ENCODE peak calls at places on chromosomes 11 and 22, in six cellular contexts. L, F, N, B, K and T are unnamed samples. For H3K36me3, the result is how much of the 10 kb centered on the place peaks cover.

GRCh38 chr11:57662893-57663292 is 5.0 kb upstream of the ZDHHC5 start:
- DNase-seq in L (no peak), B (no peak), K (no peak), F (no peak), N (no peak), T (no peak)

GRCh38 chr11:112650568-112650967 is 310.7 kb upstream of the NCAM1 start:
- DNase-seq in B (no peak), K (no peak), N (peak), F (peak), L (no peak), T (no peak)

GRCh38 chr22:50308986-50309600 is 1.6 kb upstream of the PLXNB2 start:
- DNase-seq in K (no peak), B (no peak), F (no peak), N (peak), L (no peak), T (no peak)

GRCh38 chr22:50542416-50542927 is 3.2 kb upstream of the KLHDC7B start:
- DNase-seq in F (no peak), L (no peak), K (no peak), B (peak), N (no peak), T (no peak)

GRCh38 chr11:61828379-61828628 is 204 bp downstream of the FADS2 start:
- DNase-seq in F (no peak), K (no peak), L (no peak), B (no peak), N (no peak), T (no peak)

GRCh38 chr11:79762271-79762935 is 321.6 kb upstream of the TENM4 start:
- DNase-seq in L (no peak), K (no peak), F (peak), N (no peak), B (no peak), T (no peak)

GRCh38 chr11:111573821-111574249 is 28.4 kb upstream of the SIK2 start:
- DNase-seq in B (no peak), F (peak), N (peak), K (no peak), L (peak), T (no peak)

GRCh38 chr11:48043111-48043997 is 63.0 kb downstream of the PTPRJ start:
- DNase-seq in F (no peak), K (no peak), N (no peak), L (no peak), B (no peak), T (no peak)

GRCh38 chr11:102950622-102951081 is 4.9 kb downstream of the MMP13 start:
- DNase-seq in F (no peak), L (peak), K (no peak), B (no peak), N (no peak), T (no peak)

GRCh38 chr11:115698243-115698642 is 194.0 kb upstream of the CADM1 start:
- DNase-seq in L (no peak), B (no peak), K (no peak), F (no peak), N (no peak), T (no peak)

GRCh38 chr11:63504054-63504453 is 1.8 kb upstream of the LGALS12 start:
- DNase-seq in K (no peak), B (no peak), N (no peak), F (no peak), L (no peak), T (no peak)

GRCh38 chr11:78961938-78962701 is 387.5 kb upstream of the NARS2 start:
- DNase-seq in F (no peak), K (no peak), N (peak), B (no peak), L (peak), T (no peak)

GRCh38 chr11:665062-665706 is 28.1 kb downstream of the DRD4 start:
- DNase-seq in L (peak), B (no peak), K (no peak), F (no peak), N (no peak), T (no peak)
- H3K36me3 ChIP-seq in L (under half), B (under half), K (under half), F (under half), N (under half), T (under half)

GRCh38 chr11:66626382-66626781 is 10.0 kb downstream of the RBM14 start:
- DNase-seq in F (no peak), B (no peak), L (no peak), N (no peak), K (no peak), T (no peak)

GRCh38 chr11:66626926-66627325 is 10.5 kb downstream of the RBM14 start:
- DNase-seq in F (no peak), K (no peak), B (no peak), L (no peak), N (no peak), T (no peak)

GRCh38 chr11:66628061-66628603 is 10.4 kb upstream of the RBM4 start:
- DNase-seq in B (no peak), L (no peak), F (no peak), N (no peak), K (no peak), T (no peak)

GRCh38 chr11:66631883-66632282 is 6.6 kb upstream of the RBM4 start:
- DNase-seq in K (no peak), N (no peak), B (no peak), F (no peak), L (no peak), T (no peak)

DNA sequence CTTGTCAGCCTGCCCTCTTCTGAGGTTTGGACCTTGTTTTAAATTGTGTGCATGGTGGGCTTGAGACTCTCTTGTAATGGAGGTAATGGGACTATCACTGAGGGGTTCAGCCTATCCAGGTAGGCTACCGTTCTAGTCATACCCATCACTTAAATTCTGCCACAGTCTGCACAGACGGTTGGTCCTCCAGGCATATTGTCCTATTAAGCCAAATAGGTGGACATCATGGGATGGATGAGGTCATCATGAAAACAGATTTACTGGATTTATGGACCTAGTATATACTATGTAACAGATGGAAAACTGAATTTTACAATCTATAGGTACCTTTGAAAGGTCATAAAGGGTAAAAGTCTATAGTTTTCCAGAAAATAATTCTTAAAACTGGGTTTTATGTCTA is 9.1 kb upstream of the RBM4 start:
- DNase-seq in B (no peak), K (no peak), N (no peak), L (no peak), F (no peak), T (no peak)
- H3K36me3 ChIP-seq in B (half or more), K (half or more), N (half or more), L (half or more), F (half or more), T (half or more)

DNA sequence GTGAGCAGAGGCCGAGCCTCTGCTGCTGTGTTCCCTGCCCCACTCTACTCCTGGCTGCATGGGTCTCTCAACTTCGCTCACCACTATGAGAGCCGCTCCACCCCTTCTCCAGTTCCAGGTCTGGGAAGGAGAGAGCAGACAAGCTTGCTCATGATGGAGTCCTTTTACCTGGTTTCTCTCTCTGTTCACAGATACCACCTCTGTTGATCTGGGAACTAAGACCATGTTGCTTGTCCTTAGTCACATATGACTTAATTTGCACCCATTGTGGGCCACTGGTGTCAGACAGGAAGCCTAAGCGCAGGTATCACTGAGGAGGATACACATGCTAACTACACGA is 26.8 kb downstream of the MCM5 start:
- DNase-seq in F (no peak), N (no peak), B (no peak), K (no peak), L (no peak), T (no peak)
- H3K36me3 ChIP-seq in F (under half), N (under half), B (under half), K (under half), L (under half), T (under half)

GRCh38 chr11:46747150-46747549 is 28.1 kb downstream of the F2 start:
- DNase-seq in L (no peak), B (no peak), N (no peak), F (no peak), K (no peak), T (no peak)
- H3K36me3 ChIP-seq in L (half or more), B (half or more), N (half or more), F (half or more), K (half or more), T (half or more)

GRCh38 chr11:118791961-118792578 is 1.1 kb upstream of the DDX6 start:
- DNase-seq in N (peak), F (peak), K (peak), L (peak), B (peak), T (peak)

GRCh38 chr11:118799372-118799771 is 8.4 kb upstream of the DDX6 start:
- DNase-seq in L (no peak), N (no peak), B (no peak), K (no peak), F (no peak), T (no peak)

GRCh38 chr11:118792642-118793124 is 1.7 kb upstream of the DDX6 start:
- DNase-seq in N (peak), K (peak), L (peak), B (no peak), F (peak), T (peak)

GRCh38 chr11:118797510-118797909 is 6.5 kb upstream of the DDX6 start:
- DNase-seq in N (no peak), L (no peak), F (no peak), K (no peak), B (no peak), T (no peak)
- H3K36me3 ChIP-seq in N (under half), L (under half), F (under half), K (under half), B (under half), T (under half)

GRCh38 chr11:118641463-118642019 is 34.1 kb downstream of the PHLDB1 start:
- DNase-seq in F (no peak), K (no peak), L (no peak), B (no peak), N (no peak), T (no peak)

GRCh38 chr11:118639899-118640298 is 32.5 kb downstream of the PHLDB1 start:
- DNase-seq in F (no peak), L (no peak), N (no peak), K (no peak), B (no peak), T (no peak)

GRCh38 chr11:118640332-118641154 is 33.1 kb downstream of the PHLDB1 start:
- DNase-seq in K (no peak), L (no peak), N (no peak), F (no peak), B (no peak), T (no peak)

GRCh38 chr11:118636569-118637290 is 29.3 kb downstream of the PHLDB1 start:
- DNase-seq in N (no peak), B (no peak), K (no peak), F (no peak), L (no peak), T (no peak)

DNA sequence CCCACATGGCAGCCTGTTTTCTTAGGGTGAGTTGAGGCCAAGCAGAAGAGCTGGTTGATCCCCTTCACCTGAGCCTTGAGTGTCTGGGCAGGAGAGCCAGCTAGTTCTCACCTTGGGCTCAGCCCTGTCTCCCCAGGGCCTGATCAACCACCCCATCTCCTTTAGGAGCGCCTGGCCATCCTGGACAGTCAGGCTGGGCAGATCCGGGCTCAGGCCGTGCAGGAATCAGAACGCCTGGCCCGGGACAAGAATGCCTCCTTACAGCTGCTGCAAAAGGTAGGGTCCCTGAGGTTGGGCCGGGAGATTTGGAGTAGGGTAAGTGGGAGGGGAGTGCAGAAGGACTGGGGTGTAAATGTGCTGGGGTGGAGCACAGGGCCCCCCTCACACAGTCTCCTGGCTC is 31.3 kb downstream of the PHLDB1 start:
- DNase-seq in L (no peak), N (no peak), B (no peak), K (no peak), F (no peak), T (no peak)
- H3K36me3 ChIP-seq in L (under half), N (half or more), B (half or more), K (under half), F (half or more), T (half or more)